ENCODE peak calls at places on chromosomes 13 and 19, in five cellular contexts. One of them, this sample, is unnamed.

GRCh38 chr19:13484141-13484540 is 22.1 kb downstream of the CACNA1A start:
- DNase-seq in M059J: no peak
- DNase-seq in NCI-H1048: no peak
- DNase-seq in fibroblast of the conjunctiva: no peak
- DNase-seq in foreskin fibroblast: no peak
- DNase-seq in this sample: no peak

GRCh38 chr13:21661510-21661909 is 9.4 kb upstream of the FGF9 start:
- DNase-seq in M059J: no peak
- DNase-seq in NCI-H1048: no peak
- DNase-seq in fibroblast of the conjunctiva: no peak
- DNase-seq in foreskin fibroblast: no peak
- DNase-seq in this sample: no peak

GRCh38 chr13:95217920-95218830 is 83.1 kb downstream of the ABCC4 start:
- DNase-seq in M059J: no peak
- DNase-seq in foreskin fibroblast: no peak
- DNase-seq in NCI-H1048: no peak
- DNase-seq in fibroblast of the conjunctiva: no peak
- DNase-seq in this sample: no peak

GRCh38 chr13:98869408-98870090 is 108.3 kb downstream of the DOCK9 start:
- DNase-seq in M059J: peak
- DNase-seq in NCI-H1048: no peak
- DNase-seq in foreskin fibroblast: no peak
- DNase-seq in fibroblast of the conjunctiva: no peak
- DNase-seq in this sample: no peak

GRCh38 chr13:113559061-113559460 is 25.5 kb upstream of the TFDP1 start:
- DNase-seq in M059J: no peak
- DNase-seq in fibroblast of the conjunctiva: no peak
- DNase-seq in NCI-H1048: no peak
- DNase-seq in foreskin fibroblast: no peak
- DNase-seq in this sample: no peak

GRCh38 chr19:20612711-20613316 is 47.2 kb upstream of the ZNF737 start:
- DNase-seq in M059J: no peak
- DNase-seq in foreskin fibroblast: no peak
- DNase-seq in fibroblast of the conjunctiva: no peak
- DNase-seq in NCI-H1048: no peak
- DNase-seq in this sample: no peak

GRCh38 chr19:39558623-39559117 is 18.7 kb upstream of the EID2 start:
- DNase-seq in foreskin fibroblast: no peak
- DNase-seq in fibroblast of the conjunctiva: no peak
- DNase-seq in M059J: no peak
- DNase-seq in NCI-H1048: no peak
- DNase-seq in this sample: no peak

GRCh38 chr13:43016226-43016625 is 7.2 kb upstream of the DNAJC15 start:
- DNase-seq in foreskin fibroblast: no peak
- DNase-seq in M059J: no peak
- DNase-seq in fibroblast of the conjunctiva: no peak
- DNase-seq in NCI-H1048: no peak
- DNase-seq in this sample: no peak

GRCh38 chr13:79604752-79605151 is 123.8 kb downstream of the NDFIP2 start:
- DNase-seq in NCI-H1048: no peak
- DNase-seq in M059J: no peak
- DNase-seq in fibroblast of the conjunctiva: no peak
- DNase-seq in foreskin fibroblast: no peak
- DNase-seq in this sample: no peak

GRCh38 chr13:47545206-47545605 is 455.9 kb downstream of the SUCLA2 start:
- DNase-seq in foreskin fibroblast: no peak
- DNase-seq in fibroblast of the conjunctiva: no peak
- DNase-seq in NCI-H1048: no peak
- DNase-seq in M059J: no peak
- DNase-seq in this sample: peak

GRCh38 chr19:45769821-45770191 is 754 bp upstream of the SIX5 start:
- DNase-seq in NCI-H1048: no peak
- DNase-seq in foreskin fibroblast: no peak
- DNase-seq in fibroblast of the conjunctiva: no peak
- DNase-seq in M059J: no peak
- DNase-seq in this sample: peak

GRCh38 chr13:32426191-32426980 is 1.5 kb downstream of the N4BP2L1 start:
- DNase-seq in NCI-H1048: no peak
- DNase-seq in M059J: peak
- DNase-seq in foreskin fibroblast: no peak
- DNase-seq in fibroblast of the conjunctiva: no peak
- DNase-seq in this sample: peak

GRCh38 chr19:391199-391557 is 17.8 kb downstream of the C2CD4C start:
- DNase-seq in NCI-H1048: no peak
- DNase-seq in M059J: no peak
- DNase-seq in fibroblast of the conjunctiva: no peak
- DNase-seq in foreskin fibroblast: no peak
- DNase-seq in this sample: no peak

GRCh38 chr19:8269724-8270123 is 38.4 kb downstream of the CD320 start:
- DNase-seq in fibroblast of the conjunctiva: no peak
- DNase-seq in foreskin fibroblast: no peak
- DNase-seq in M059J: no peak
- DNase-seq in NCI-H1048: no peak
- DNase-seq in this sample: no peak

GRCh38 chr19:39405930-39406655 is 554 bp upstream of the ZFP36 start:
- DNase-seq in M059J: no peak
- DNase-seq in foreskin fibroblast: no peak
- DNase-seq in fibroblast of the conjunctiva: no peak
- DNase-seq in NCI-H1048: no peak
- DNase-seq in this sample: peak

GRCh38 chr13:58434943-58435342 is 803.4 kb downstream of the PCDH17 start:
- DNase-seq in M059J: no peak
- DNase-seq in fibroblast of the conjunctiva: no peak
- DNase-seq in foreskin fibroblast: no peak
- DNase-seq in NCI-H1048: no peak
- DNase-seq in this sample: no peak

GRCh38 chr13:21137696-21138095 is 38.7 kb downstream of the SKA3 start:
- DNase-seq in foreskin fibroblast: peak
- DNase-seq in NCI-H1048: no peak
- DNase-seq in M059J: peak
- DNase-seq in fibroblast of the conjunctiva: no peak
- DNase-seq in this sample: peak

GRCh38 chr19:17681505-17682125 is 6.5 kb downstream of the UNC13A start:
- DNase-seq in foreskin fibroblast: peak
- DNase-seq in NCI-H1048: no peak
- DNase-seq in M059J: no peak
- DNase-seq in fibroblast of the conjunctiva: no peak
- DNase-seq in this sample: peak

GRCh38 chr13:29887030-29887557 is 36.7 kb upstream of the UBL3 start:
- DNase-seq in M059J: no peak
- DNase-seq in foreskin fibroblast: no peak
- DNase-seq in fibroblast of the conjunctiva: no peak
- DNase-seq in NCI-H1048: no peak
- DNase-seq in this sample: no peak

GRCh38 chr13:37194428-37194861 is 89.0 kb upstream of the CSNK1A1L start:
- DNase-seq in M059J: peak
- DNase-seq in foreskin fibroblast: peak
- DNase-seq in fibroblast of the conjunctiva: peak
- DNase-seq in NCI-H1048: no peak
- DNase-seq in this sample: peak

GRCh38 chr13:77563110-77563509 is 27.6 kb downstream of the SCEL start:
- DNase-seq in M059J: no peak
- DNase-seq in foreskin fibroblast: peak
- DNase-seq in NCI-H1048: no peak
- DNase-seq in fibroblast of the conjunctiva: no peak
- DNase-seq in this sample: peak

GRCh38 chr19:36652958-36653357 is 13.7 kb downstream of the ZNF461 start:
- DNase-seq in fibroblast of the conjunctiva: no peak
- DNase-seq in M059J: no peak
- DNase-seq in foreskin fibroblast: no peak
- DNase-seq in NCI-H1048: no peak
- DNase-seq in this sample: no peak